ENCODE peak calls at places on chromosomes 11 and 22, in four cellular contexts. W, G, F and Z are unnamed samples.

GRCh38 chr22:30227438-30228228 is 18.9 kb downstream of the LIF start:
- DNase-seq in W (no peak), G (no peak), F (no peak), Z (no peak)

GRCh38 chr11:125869526-125869925 is 17.9 kb upstream of the HYLS1 start:
- DNase-seq in W (no peak), G (no peak), F (no peak), Z (no peak)

GRCh38 chr11:35236667-35237003 is 97.7 kb downstream of the CD44 start:
- DNase-seq in W (peak; percentile 60), G (no peak), F (no peak), Z (no peak)

GRCh38 chr11:108967571-108967970 is 302.7 kb downstream of the DDX10 start:
- DNase-seq in W (no peak), G (no peak), F (no peak), Z (no peak)

GRCh38 chr11:17646451-17647145 is 72.8 kb upstream of the MYOD1 start:
- DNase-seq in W (no peak), G (no peak), F (no peak), Z (no peak)

GRCh38 chr11:43576834-43577521 is 103.6 kb upstream of the HSD17B12 start:
- DNase-seq in W (peak; percentile 49), G (peak; percentile 80), F (no peak), Z (no peak)

GRCh38 chr11:57514538-57515331 is 767 bp downstream of the SLC43A1 start:
- DNase-seq in W (peak; percentile 24), G (peak; percentile 80), F (no peak), Z (peak; percentile 83)

GRCh38 chr11:117795726-117796455 is 1.1 kb downstream of the DSCAML1 start:
- DNase-seq in W (no peak), G (no peak), F (no peak), Z (no peak)

GRCh38 chr11:95908826-95909225 is 15.1 kb downstream of the MTMR2 start:
- DNase-seq in W (peak; percentile 49), G (no peak), F (no peak), Z (no peak)

GRCh38 chr11:128036556-128037093 is 550.7 kb downstream of the ETS1 start:
- DNase-seq in W (peak; percentile 35), G (no peak), F (no peak), Z (no peak)

GRCh38 chr11:35962373-35963138 is 18.7 kb downstream of the LDLRAD3 start:
- DNase-seq in W (no peak), G (no peak), F (no peak), Z (no peak)

GRCh38 chr11:6574816-6575715 is 28.4 kb downstream of the RRP8 start:
- DNase-seq in W (no peak), G (no peak), F (no peak), Z (no peak)

GRCh38 chr11:2177081-2177480 is 5.5 kb upstream of the TH start:
- DNase-seq in W (no peak), G (no peak), F (no peak), Z (no peak)

GRCh38 chr22:42639541-42640241 is 710 bp downstream of the ATP5MGL start:
- DNase-seq in W (no peak), G (no peak), F (no peak), Z (no peak)

GRCh38 chr11:18526130-18526520 is 617 bp downstream of the TSG101 start:
- DNase-seq in W (no peak), G (no peak), F (no peak), Z (no peak)

GRCh38 chr22:46119729-46120419 is 30.5 kb upstream of the PPARA start:
- DNase-seq in W (peak; percentile 74), G (peak; percentile 43), F (no peak), Z (no peak)

GRCh38 chr22:34833982-34834510 is 231.9 kb upstream of the ISX start:
- DNase-seq in W (no peak), G (no peak), F (no peak), Z (no peak)

GRCh38 chr22:45033136-45033535 is 23.3 kb upstream of the PHF21B start:
- DNase-seq in W (no peak), G (no peak), F (no peak), Z (no peak)

GRCh38 chr11:20559523-20560300 is 39.7 kb upstream of the SLC6A5 start:
- DNase-seq in W (no peak), G (no peak), F (no peak), Z (no peak)

GRCh38 chr11:112279901-112280267 is 19.2 kb upstream of the PLET1 start:
- DNase-seq in W (peak; percentile 43), G (peak; percentile 77), F (peak; percentile 17), Z (peak; percentile 89)

GRCh38 chr11:134607963-134608750 is 196.1 kb upstream of the B3GAT1 start:
- DNase-seq in W (no peak), G (no peak), F (no peak), Z (no peak)

GRCh38 chr11:62337682-62338181 is 484 bp downstream of the ASRGL1 start:
- DNase-seq in W (no peak), G (peak; percentile 37), F (no peak), Z (no peak)
- TF ChIP-seq CHD1 in W (no peak), G (no peak), F (no peak), Z (no peak)

GRCh38 chr11:78040691-78041379 is 17.8 kb upstream of the KCTD14 start:
- DNase-seq in W (no peak), G (peak; percentile 66), F (no peak), Z (no peak)
- TF ChIP-seq CHD1 in W (no peak), G (no peak), F (no peak), Z (no peak)

DNA sequence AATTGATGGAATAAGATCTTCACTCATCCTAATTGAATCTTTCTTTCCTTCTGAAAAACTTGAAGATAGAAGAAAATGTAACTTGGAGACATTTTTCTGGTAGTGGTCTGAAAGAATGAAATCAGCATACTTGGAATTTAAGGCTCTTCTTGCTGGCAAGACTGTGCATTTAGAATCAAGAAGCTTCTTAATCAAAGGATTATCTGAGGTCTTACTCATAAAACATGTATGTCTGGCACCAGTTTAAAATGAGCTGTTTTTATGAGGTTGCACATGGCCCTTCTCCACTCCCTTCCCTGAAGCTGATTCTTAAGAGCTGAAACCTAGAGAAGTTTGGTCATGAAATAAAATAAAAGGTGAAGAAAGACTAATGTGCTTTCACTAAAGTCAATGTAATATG is 77.3 kb downstream of the ARHGEF12 start:
- DNase-seq in W (peak; percentile 85), G (no peak), F (no peak), Z (no peak)
- TF ChIP-seq CHD1 in W (no peak), G (no peak), F (no peak), Z (no peak)

GRCh38 chr11:105071060-105071732 is 26.1 kb upstream of the CARD16 start:
- DNase-seq in W (no peak), G (no peak), F (no peak), Z (no peak)
- TF ChIP-seq CHD1 in W (no peak), G (no peak), F (no peak), Z (no peak)

GRCh38 chr22:49420651-49421050 is 407.0 kb downstream of the BRD1 start:
- DNase-seq in W (no peak), G (no peak), F (no peak), Z (no peak)

GRCh38 chr22:49425356-49425755 is 402.3 kb downstream of the BRD1 start:
- DNase-seq in W (no peak), G (no peak), F (no peak), Z (no peak)

GRCh38 chr22:49423125-49423650 is 404.5 kb downstream of the BRD1 start:
- DNase-seq in W (no peak), G (no peak), F (no peak), Z (no peak)

GRCh38 chr22:49419661-49420060 is 408.0 kb downstream of the BRD1 start:
- DNase-seq in W (no peak), G (no peak), F (no peak), Z (no peak)

DNA sequence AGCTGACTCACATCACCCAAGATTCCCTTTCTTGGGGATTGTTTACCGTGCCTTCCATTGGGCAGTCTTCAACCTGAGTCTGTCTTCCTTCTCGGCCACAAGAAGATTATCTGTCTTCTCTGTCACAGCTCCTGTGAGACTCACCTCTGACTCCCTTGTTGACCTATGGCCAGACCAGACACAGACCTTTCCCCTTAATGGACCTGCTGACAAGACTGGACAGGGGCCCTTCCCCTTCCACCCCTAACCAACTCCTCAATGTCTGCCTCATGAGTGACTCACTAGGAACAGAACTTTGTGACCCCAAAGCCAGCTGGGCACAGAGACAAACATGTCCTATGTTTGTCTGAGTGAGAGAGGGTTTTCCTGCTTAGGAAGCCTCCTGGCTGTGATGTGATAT is 405.0 kb downstream of the BRD1 start:
- DNase-seq in W (no peak), G (no peak), F (no peak), Z (no peak)
- TF ChIP-seq CHD1 in W (no peak), G (no peak), F (no peak), Z (no peak)

DNA sequence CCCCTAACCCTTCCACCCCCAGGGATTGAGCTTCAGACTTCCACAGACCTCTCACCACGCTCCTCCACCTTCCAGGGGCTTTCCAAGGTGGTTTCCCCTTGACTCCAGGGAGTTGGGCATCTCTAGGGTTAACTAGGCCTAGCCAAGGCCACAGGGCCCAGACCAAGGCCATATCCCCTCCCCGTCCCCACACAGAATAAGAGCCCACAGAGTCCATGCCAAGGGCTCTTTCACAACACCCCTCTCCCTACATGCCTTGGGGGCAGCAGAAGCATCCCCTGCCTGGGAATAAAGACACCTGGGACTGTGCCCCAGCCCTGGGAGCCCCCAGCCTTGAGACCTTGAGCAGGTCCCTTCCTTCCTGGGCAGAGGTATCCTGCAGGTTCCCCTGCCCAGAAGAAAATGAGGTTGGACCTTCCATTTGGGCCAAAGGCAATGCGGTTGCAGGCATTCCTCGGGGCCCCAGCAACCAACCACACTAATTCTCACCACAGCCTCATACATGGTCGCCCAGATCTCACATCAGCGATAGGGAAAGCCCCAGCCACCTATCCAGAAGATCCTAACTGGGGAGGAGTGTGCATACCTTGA is 1.8 kb downstream of the GDPD5 start:
- DNase-seq in W (no peak), G (no peak), F (no peak), Z (no peak)
- TF ChIP-seq CHD1 in W (no peak), G (no peak), F (no peak), Z (no peak)

GRCh38 chr22:38611559-38611958 is 41.6 kb upstream of the DMC1 start:
- DNase-seq in W (no peak), G (no peak), F (no peak), Z (no peak)

GRCh38 chr22:38610234-38610633 is 40.3 kb upstream of the DMC1 start:
- DNase-seq in W (no peak), G (no peak), F (no peak), Z (no peak)

GRCh38 chr22:38612217-38613006 is 42.4 kb upstream of the DMC1 start:
- DNase-seq in W (no peak), G (no peak), F (no peak), Z (no peak)

GRCh38 chr22:38607680-38608079 is 37.7 kb upstream of the DMC1 start:
- DNase-seq in W (no peak), G (no peak), F (no peak), Z (no peak)

DNA sequence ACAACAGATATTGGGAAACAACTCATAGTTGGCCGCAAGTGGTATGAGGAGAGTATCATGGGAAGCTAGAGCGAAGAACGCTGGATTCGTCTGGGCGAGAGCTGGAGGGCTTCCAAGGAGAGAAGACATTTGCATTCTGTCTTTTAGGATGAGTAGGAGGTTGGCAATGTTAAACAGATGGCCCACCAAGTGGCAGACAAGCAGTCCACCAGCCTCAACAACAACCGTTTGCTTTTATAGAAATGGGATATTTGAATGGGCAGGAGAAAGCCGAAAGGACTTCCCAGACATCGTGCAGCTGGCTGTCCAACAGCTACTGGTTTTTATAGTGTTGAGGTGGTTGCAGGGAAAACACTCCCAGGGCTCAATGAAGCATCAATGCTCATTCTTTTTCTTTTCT is 39.4 kb upstream of the DMC1 start:
- DNase-seq in W (no peak), G (no peak), F (no peak), Z (no peak)
- TF ChIP-seq CHD1 in W (no peak), G (no peak), F (no peak), Z (no peak)